ENCODE peak calls at places on chromosomes 13 and 19, in seven cellular contexts. One of them, this sample, is unnamed.

GRCh38 chr13:29676535-29676934 is 81.0 kb upstream of the SLC7A1 start:
- DNase-seq in sigmoid colon: no peak
- DNase-seq in A549: peak
- DNase-seq in IMR-90: peak
- DNase-seq in stomach: no peak
- DNase-seq in uterus: no peak
- DNase-seq in transverse colon: no peak
- DNase-seq in this sample: no peak

GRCh38 chr13:29441301-29441700 is 154.2 kb downstream of the SLC7A1 start:
- DNase-seq in transverse colon: no peak
- DNase-seq in uterus: no peak
- DNase-seq in IMR-90: no peak
- DNase-seq in stomach: no peak
- DNase-seq in A549: no peak
- DNase-seq in sigmoid colon: no peak
- DNase-seq in this sample: no peak

GRCh38 chr19:1768248-1768647 is 14.9 kb downstream of the ONECUT3 start:
- DNase-seq in stomach: no peak
- DNase-seq in IMR-90: no peak
- DNase-seq in uterus: no peak
- DNase-seq in sigmoid colon: no peak
- DNase-seq in transverse colon: peak
- DNase-seq in A549: no peak
- DNase-seq in this sample: peak

GRCh38 chr13:26853272-26853818 is 92.8 kb upstream of the GPR12 start:
- DNase-seq in transverse colon: no peak
- DNase-seq in uterus: peak
- DNase-seq in IMR-90: no peak
- DNase-seq in sigmoid colon: no peak
- DNase-seq in A549: no peak
- DNase-seq in stomach: no peak
- DNase-seq in this sample: no peak

GRCh38 chr19:47740866-47741519 is 4.4 kb upstream of the NOP53 start:
- DNase-seq in sigmoid colon: no peak
- DNase-seq in A549: no peak
- DNase-seq in uterus: no peak
- DNase-seq in transverse colon: no peak
- DNase-seq in stomach: no peak
- DNase-seq in IMR-90: no peak
- DNase-seq in this sample: no peak

GRCh38 chr13:51047434-51048165 is 63.5 kb downstream of the C13orf42 start:
- DNase-seq in sigmoid colon: no peak
- DNase-seq in IMR-90: no peak
- DNase-seq in uterus: no peak
- DNase-seq in transverse colon: no peak
- DNase-seq in A549: no peak
- DNase-seq in stomach: no peak
- DNase-seq in this sample: peak

GRCh38 chr13:98775844-98776598 is 23.5 kb upstream of the SLC15A1 start:
- DNase-seq in IMR-90: peak
- DNase-seq in sigmoid colon: no peak
- DNase-seq in stomach: peak
- DNase-seq in transverse colon: peak
- DNase-seq in A549: peak
- DNase-seq in uterus: no peak
- DNase-seq in this sample: no peak

GRCh38 chr19:17718467-17718987 is 753 bp upstream of the MAP1S start:
- DNase-seq in uterus: no peak
- DNase-seq in transverse colon: no peak
- DNase-seq in sigmoid colon: no peak
- DNase-seq in IMR-90: no peak
- DNase-seq in A549: no peak
- DNase-seq in stomach: no peak
- DNase-seq in this sample: peak

GRCh38 chr19:13154241-13154778 is 4.1 kb downstream of the IER2 start:
- DNase-seq in A549: peak
- DNase-seq in uterus: peak
- DNase-seq in stomach: peak
- DNase-seq in transverse colon: peak
- DNase-seq in IMR-90: peak
- DNase-seq in sigmoid colon: peak
- DNase-seq in this sample: peak
- TF ChIP-seq POLR2A in A549: peak
- TF ChIP-seq POLR2A in uterus: peak
- TF ChIP-seq POLR2A in stomach: peak
- TF ChIP-seq POLR2A in transverse colon: peak
- TF ChIP-seq POLR2A in IMR-90: peak
- TF ChIP-seq POLR2A in sigmoid colon: peak
- TF ChIP-seq POLR2A in this sample: no peak

GRCh38 chr19:34257559-34257924 is 3.2 kb downstream of the GARRE1 start:
- DNase-seq in uterus: no peak
- DNase-seq in stomach: no peak
- DNase-seq in sigmoid colon: no peak
- DNase-seq in A549: no peak
- DNase-seq in IMR-90: no peak
- DNase-seq in transverse colon: no peak
- DNase-seq in this sample: no peak

GRCh38 chr19:34259367-34259865 is 5.1 kb downstream of the GARRE1 start:
- DNase-seq in A549: no peak
- DNase-seq in IMR-90: peak
- DNase-seq in stomach: no peak
- DNase-seq in transverse colon: no peak
- DNase-seq in uterus: no peak
- DNase-seq in sigmoid colon: no peak
- DNase-seq in this sample: no peak

GRCh38 chr19:34261335-34262109 is 7.2 kb downstream of the GARRE1 start:
- DNase-seq in IMR-90: no peak
- DNase-seq in stomach: no peak
- DNase-seq in sigmoid colon: no peak
- DNase-seq in A549: no peak
- DNase-seq in transverse colon: no peak
- DNase-seq in uterus: no peak
- DNase-seq in this sample: no peak

GRCh38 chr19:34263745-34264237 is 9.4 kb downstream of the GARRE1 start:
- DNase-seq in uterus: no peak
- DNase-seq in A549: no peak
- DNase-seq in stomach: no peak
- DNase-seq in IMR-90: no peak
- DNase-seq in transverse colon: no peak
- DNase-seq in sigmoid colon: no peak
- DNase-seq in this sample: no peak

GRCh38 chr19:34260771-34261173 is 6.4 kb downstream of the GARRE1 start:
- DNase-seq in A549: no peak
- DNase-seq in stomach: no peak
- DNase-seq in uterus: no peak
- DNase-seq in sigmoid colon: no peak
- DNase-seq in transverse colon: no peak
- DNase-seq in IMR-90: peak
- DNase-seq in this sample: no peak
- H3K4me3 ChIP-seq in A549: no peak
- H3K4me3 ChIP-seq in stomach: no peak
- H3K4me3 ChIP-seq in uterus: no peak
- H3K4me3 ChIP-seq in sigmoid colon: no peak
- H3K4me3 ChIP-seq in transverse colon: no peak
- H3K4me3 ChIP-seq in IMR-90: no peak
- H3K4me3 ChIP-seq in this sample: no peak

GRCh38 chr19:42424712-42425131 is 2.5 kb downstream of the LIPE start:
- DNase-seq in A549: no peak
- DNase-seq in uterus: no peak
- DNase-seq in sigmoid colon: peak
- DNase-seq in IMR-90: no peak
- DNase-seq in stomach: no peak
- DNase-seq in transverse colon: no peak
- DNase-seq in this sample: no peak

GRCh38 chr19:42422092-42422575 is 5.1 kb downstream of the LIPE start:
- DNase-seq in transverse colon: no peak
- DNase-seq in sigmoid colon: no peak
- DNase-seq in stomach: no peak
- DNase-seq in uterus: no peak
- DNase-seq in IMR-90: no peak
- DNase-seq in A549: no peak
- DNase-seq in this sample: no peak

GRCh38 chr19:42422576-42423461 is 4.4 kb downstream of the LIPE start:
- DNase-seq in uterus: no peak
- DNase-seq in stomach: no peak
- DNase-seq in IMR-90: no peak
- DNase-seq in transverse colon: peak
- DNase-seq in A549: no peak
- DNase-seq in sigmoid colon: peak
- DNase-seq in this sample: peak

GRCh38 chr19:42424345-42424707 is 2.9 kb downstream of the LIPE start:
- DNase-seq in sigmoid colon: no peak
- DNase-seq in stomach: no peak
- DNase-seq in IMR-90: no peak
- DNase-seq in transverse colon: no peak
- DNase-seq in uterus: no peak
- DNase-seq in A549: no peak
- DNase-seq in this sample: no peak

DNA sequence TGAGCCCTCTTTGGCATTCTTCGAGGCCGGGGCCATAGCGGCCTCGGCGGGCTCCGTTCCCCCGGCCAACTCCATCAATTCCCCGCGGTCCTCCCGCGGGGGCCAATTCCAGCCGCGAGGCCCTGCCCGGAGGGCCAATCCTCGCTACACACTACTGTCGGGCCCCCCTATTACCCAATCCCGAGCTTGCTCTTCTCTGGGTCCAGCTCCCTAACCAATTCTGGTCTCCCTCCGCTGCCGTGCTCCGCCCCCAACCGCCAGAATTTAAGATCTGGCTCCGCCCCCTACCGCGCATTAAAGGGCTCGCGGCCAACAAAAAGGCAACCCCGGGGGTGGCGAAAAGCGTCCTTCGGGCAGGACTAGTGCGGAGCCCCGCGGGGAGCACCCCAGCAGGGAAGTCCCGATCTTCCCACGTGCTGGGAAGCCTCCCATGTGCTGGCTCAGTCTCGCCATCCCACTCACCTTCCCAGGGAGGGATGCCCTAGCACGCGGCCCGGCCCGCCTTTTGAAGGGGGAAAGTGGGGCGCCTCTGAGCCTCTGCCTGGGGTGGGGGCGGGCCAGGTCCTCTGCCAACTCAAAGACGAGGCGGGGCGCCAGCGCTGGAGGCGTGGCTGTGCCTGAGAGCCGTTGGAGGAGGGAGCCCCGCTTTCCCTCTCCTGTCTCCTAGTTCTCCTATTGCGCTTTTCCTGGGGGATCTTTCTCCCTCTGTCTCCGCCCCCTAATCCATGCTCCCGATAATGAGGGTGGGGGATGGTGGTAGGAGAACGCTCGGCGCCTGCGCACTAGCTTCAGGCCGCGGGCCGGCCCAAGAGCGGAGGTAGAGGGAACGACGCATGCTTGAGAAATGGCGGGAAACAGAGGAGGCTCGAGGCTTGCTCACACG is 3.5 kb downstream of the LIPE start:
- DNase-seq in IMR-90: peak
- DNase-seq in sigmoid colon: peak
- DNase-seq in stomach: peak
- DNase-seq in uterus: peak
- DNase-seq in A549: peak
- DNase-seq in transverse colon: peak
- DNase-seq in this sample: no peak
- TF ChIP-seq POLR2A in IMR-90: no peak
- TF ChIP-seq POLR2A in sigmoid colon: no peak
- TF ChIP-seq POLR2A in stomach: no peak
- TF ChIP-seq POLR2A in uterus: peak
- TF ChIP-seq POLR2A in A549: no peak
- TF ChIP-seq POLR2A in transverse colon: peak
- TF ChIP-seq POLR2A in this sample: no peak

DNA sequence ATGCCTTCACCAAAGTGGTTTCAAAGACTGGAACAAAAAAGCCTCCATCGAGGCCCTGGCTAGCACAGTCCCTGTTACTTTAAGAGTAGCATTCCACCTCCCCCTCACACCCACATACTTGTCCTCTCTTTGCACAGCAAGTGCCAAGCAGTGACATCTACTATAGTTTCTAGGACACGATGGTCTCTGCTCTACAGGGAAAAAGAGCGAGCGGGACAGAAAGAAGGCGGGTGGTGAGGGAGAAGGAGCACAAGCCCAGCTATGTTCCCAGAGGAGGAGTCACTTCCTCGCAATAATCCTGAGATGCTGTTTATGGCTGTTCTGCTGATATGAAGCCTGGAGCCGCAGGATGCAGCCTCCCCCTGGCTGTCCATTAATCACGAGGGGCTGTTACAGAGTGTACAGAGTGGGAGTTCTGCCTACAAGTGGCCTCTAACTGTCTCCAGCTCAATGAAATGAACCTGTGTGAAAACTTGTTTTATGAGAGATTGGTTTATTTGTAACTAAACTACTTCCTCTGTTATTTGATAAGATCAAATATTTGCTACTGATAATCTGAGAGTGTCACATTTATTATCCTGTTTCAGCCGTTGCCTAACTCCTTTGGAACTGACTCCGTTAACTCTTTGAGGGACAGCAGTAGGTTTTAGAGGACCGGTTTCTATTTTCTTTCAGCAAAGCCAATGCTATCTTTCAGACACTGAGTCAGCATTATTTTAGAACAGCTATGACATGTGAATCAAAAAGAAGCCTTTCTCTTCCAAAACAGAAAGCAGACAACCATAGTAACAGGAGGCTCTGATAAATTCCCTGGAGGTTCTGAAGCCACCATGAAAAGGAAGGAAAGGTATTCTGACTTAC is 208.0 kb downstream of the SPRY2 start:
- DNase-seq in A549: peak
- DNase-seq in transverse colon: peak
- DNase-seq in uterus: peak
- DNase-seq in sigmoid colon: peak
- DNase-seq in IMR-90: peak
- DNase-seq in stomach: peak
- DNase-seq in this sample: peak
- H3K4me3 ChIP-seq in A549: peak
- H3K4me3 ChIP-seq in transverse colon: no peak
- H3K4me3 ChIP-seq in uterus: no peak
- H3K4me3 ChIP-seq in sigmoid colon: peak
- H3K4me3 ChIP-seq in IMR-90: peak
- H3K4me3 ChIP-seq in stomach: peak
- H3K4me3 ChIP-seq in this sample: no peak

DNA sequence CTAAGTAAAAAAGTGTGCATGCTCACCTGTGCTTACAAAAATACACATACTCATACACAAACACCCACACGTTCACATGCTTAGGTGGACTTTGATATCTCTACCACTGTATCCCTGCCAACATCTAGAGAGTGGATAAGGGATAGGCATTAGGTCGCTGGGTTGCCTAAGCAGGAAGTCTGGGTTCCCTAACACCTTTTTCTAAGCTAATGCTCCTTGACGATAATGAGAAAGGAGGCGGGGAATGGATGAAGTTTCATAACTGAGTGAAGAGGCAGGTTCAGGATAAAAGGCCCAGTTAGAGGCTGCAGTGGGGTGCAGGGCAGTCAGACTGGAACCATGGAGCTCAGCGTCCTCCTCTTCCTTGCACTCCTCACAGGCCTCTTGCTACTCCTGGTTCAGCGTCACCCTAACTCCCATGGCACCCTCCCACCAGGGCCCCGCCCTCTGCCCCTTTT is 41.9 kb upstream of the CYP2A7 start:
- DNase-seq in stomach: peak
- DNase-seq in uterus: no peak
- DNase-seq in A549: peak
- DNase-seq in IMR-90: no peak
- DNase-seq in transverse colon: no peak
- DNase-seq in sigmoid colon: no peak
- DNase-seq in this sample: no peak
- TF ChIP-seq POLR2A in stomach: no peak
- TF ChIP-seq POLR2A in uterus: no peak
- TF ChIP-seq POLR2A in A549: no peak
- TF ChIP-seq POLR2A in IMR-90: no peak
- TF ChIP-seq POLR2A in transverse colon: no peak
- TF ChIP-seq POLR2A in sigmoid colon: no peak
- TF ChIP-seq POLR2A in this sample: no peak

GRCh38 chr19:34471906-34472305 is 9.7 kb upstream of the WTIP start:
- DNase-seq in IMR-90: no peak
- DNase-seq in transverse colon: no peak
- DNase-seq in uterus: no peak
- DNase-seq in stomach: peak
- DNase-seq in A549: no peak
- DNase-seq in sigmoid colon: no peak
- DNase-seq in this sample: no peak
- H3K4me3 ChIP-seq in IMR-90: no peak
- H3K4me3 ChIP-seq in transverse colon: no peak
- H3K4me3 ChIP-seq in uterus: no peak
- H3K4me3 ChIP-seq in stomach: no peak
- H3K4me3 ChIP-seq in A549: no peak
- H3K4me3 ChIP-seq in sigmoid colon: no peak
- H3K4me3 ChIP-seq in this sample: no peak

This sample was measured in NB4.